ENCODE peak calls at places on chromosomes 1 and 21, in seven cellular contexts. One of them, this sample, is unnamed.

GRCh38 chr21:16420086-16420724 is 690.4 kb downstream of the USP25 start:
- DNase-seq in mucosa of descending colon: no peak
- DNase-seq in heart left ventricle: no peak
- DNase-seq in breast epithelium: peak; percentile 51
- DNase-seq in Peyer's patch: no peak
- DNase-seq in mammary epithelial cell: peak; percentile 62
- DNase-seq in prostate gland: peak; percentile 67
- DNase-seq in this sample: no peak

GRCh38 chr21:41817877-41818855 is 51.3 kb upstream of the RIPK4 start:
- DNase-seq in mucosa of descending colon: peak; percentile 17
- DNase-seq in breast epithelium: no peak
- DNase-seq in mammary epithelial cell: no peak
- DNase-seq in Peyer's patch: no peak
- DNase-seq in prostate gland: no peak
- DNase-seq in heart left ventricle: no peak
- DNase-seq in this sample: no peak

GRCh38 chr1:103108525-103109150 is 316 bp upstream of the COL11A1 start:
- DNase-seq in prostate gland: no peak
- DNase-seq in mammary epithelial cell: no peak
- DNase-seq in mucosa of descending colon: no peak
- DNase-seq in heart left ventricle: peak; percentile 44
- DNase-seq in breast epithelium: no peak
- DNase-seq in Peyer's patch: no peak
- DNase-seq in this sample: no peak

GRCh38 chr21:45294509-45295291 is 7.0 kb upstream of the POFUT2 start:
- DNase-seq in mammary epithelial cell: no peak
- DNase-seq in prostate gland: no peak
- DNase-seq in heart left ventricle: peak; percentile 93
- DNase-seq in mucosa of descending colon: peak; percentile 61
- DNase-seq in Peyer's patch: peak; percentile 32
- DNase-seq in breast epithelium: peak; percentile 53
- DNase-seq in this sample: peak; percentile 41

GRCh38 chr1:228185641-228185965 is 20.0 kb downstream of the IBA57 start:
- DNase-seq in prostate gland: no peak
- DNase-seq in mammary epithelial cell: no peak
- DNase-seq in heart left ventricle: no peak
- DNase-seq in mucosa of descending colon: no peak
- DNase-seq in breast epithelium: no peak
- DNase-seq in Peyer's patch: no peak
- DNase-seq in this sample: no peak

GRCh38 chr1:4752059-4752458 is 97.7 kb downstream of the AJAP1 start:
- DNase-seq in heart left ventricle: no peak
- DNase-seq in Peyer's patch: no peak
- DNase-seq in breast epithelium: no peak
- DNase-seq in prostate gland: no peak
- DNase-seq in mucosa of descending colon: no peak
- DNase-seq in mammary epithelial cell: no peak
- DNase-seq in this sample: no peak

GRCh38 chr1:247332215-247332900 is 691 bp upstream of the ZNF496 start:
- DNase-seq in Peyer's patch: peak; percentile 58
- DNase-seq in mucosa of descending colon: peak; percentile 77
- DNase-seq in prostate gland: peak; percentile 20
- DNase-seq in heart left ventricle: peak; percentile 84
- DNase-seq in mammary epithelial cell: peak; percentile 40
- DNase-seq in breast epithelium: peak; percentile 20
- DNase-seq in this sample: peak; percentile 59

GRCh38 chr1:67190942-67191341 is 24.7 kb downstream of the IL23R start:
- DNase-seq in mucosa of descending colon: no peak
- DNase-seq in heart left ventricle: no peak
- DNase-seq in mammary epithelial cell: no peak
- DNase-seq in Peyer's patch: no peak
- DNase-seq in prostate gland: no peak
- DNase-seq in breast epithelium: no peak
- DNase-seq in this sample: no peak

GRCh38 chr1:230550428-230550827 is 91.9 kb upstream of the COG2 start:
- DNase-seq in mucosa of descending colon: no peak
- DNase-seq in breast epithelium: no peak
- DNase-seq in heart left ventricle: no peak
- DNase-seq in mammary epithelial cell: peak; percentile 53
- DNase-seq in prostate gland: no peak
- DNase-seq in Peyer's patch: no peak
- DNase-seq in this sample: no peak

GRCh38 chr1:198904356-198904755 is 265.5 kb downstream of the PTPRC start:
- DNase-seq in prostate gland: no peak
- DNase-seq in breast epithelium: no peak
- DNase-seq in mucosa of descending colon: no peak
- DNase-seq in mammary epithelial cell: peak; percentile 77
- DNase-seq in Peyer's patch: no peak
- DNase-seq in heart left ventricle: no peak
- DNase-seq in this sample: no peak

GRCh38 chr1:41913025-41913424 is 5.7 kb downstream of the HIVEP3 start:
- DNase-seq in mucosa of descending colon: no peak
- DNase-seq in prostate gland: no peak
- DNase-seq in mammary epithelial cell: no peak
- DNase-seq in Peyer's patch: no peak
- DNase-seq in heart left ventricle: no peak
- DNase-seq in breast epithelium: no peak
- DNase-seq in this sample: no peak

GRCh38 chr1:46465981-46466476 is 23.6 kb upstream of the DMBX1 start:
- DNase-seq in Peyer's patch: no peak
- DNase-seq in breast epithelium: no peak
- DNase-seq in heart left ventricle: no peak
- DNase-seq in prostate gland: no peak
- DNase-seq in mammary epithelial cell: no peak
- DNase-seq in mucosa of descending colon: no peak
- DNase-seq in this sample: no peak

GRCh38 chr1:46543761-46544560 is 7.5 kb downstream of the KNCN start:
- DNase-seq in mammary epithelial cell: no peak
- DNase-seq in mucosa of descending colon: peak; percentile 14
- DNase-seq in heart left ventricle: peak; percentile 50
- DNase-seq in Peyer's patch: no peak
- DNase-seq in prostate gland: no peak
- DNase-seq in breast epithelium: no peak
- DNase-seq in this sample: no peak

GRCh38 chr21:37208056-37208705 is 59.0 kb downstream of the VPS26C start:
- DNase-seq in breast epithelium: peak; percentile 61
- DNase-seq in heart left ventricle: peak; percentile 87
- DNase-seq in Peyer's patch: peak; percentile 57
- DNase-seq in prostate gland: peak; percentile 51
- DNase-seq in mammary epithelial cell: no peak
- DNase-seq in mucosa of descending colon: peak; percentile 54
- DNase-seq in this sample: no peak

GRCh38 chr1:33272930-33273329 is 16.6 kb downstream of the ZNF362 start:
- DNase-seq in mucosa of descending colon: no peak
- DNase-seq in mammary epithelial cell: no peak
- DNase-seq in heart left ventricle: no peak
- DNase-seq in breast epithelium: no peak
- DNase-seq in prostate gland: no peak
- DNase-seq in Peyer's patch: no peak
- DNase-seq in this sample: no peak

GRCh38 chr1:226085675-226086074 is 23.2 kb downstream of the H3-3A start:
- DNase-seq in mammary epithelial cell: no peak
- DNase-seq in Peyer's patch: no peak
- DNase-seq in breast epithelium: no peak
- DNase-seq in heart left ventricle: no peak
- DNase-seq in mucosa of descending colon: no peak
- DNase-seq in prostate gland: no peak
- DNase-seq in this sample: no peak

GRCh38 chr1:46520063-46520911 is 30.7 kb downstream of the DMBX1 start:
- DNase-seq in breast epithelium: no peak
- DNase-seq in Peyer's patch: no peak
- DNase-seq in prostate gland: no peak
- DNase-seq in mammary epithelial cell: peak; percentile 68
- DNase-seq in mucosa of descending colon: no peak
- DNase-seq in heart left ventricle: peak; percentile 62
- DNase-seq in this sample: no peak

GRCh38 chr1:208652300-208653160 is 408.3 kb upstream of the PLXNA2 start:
- DNase-seq in mammary epithelial cell: peak; percentile 54
- DNase-seq in prostate gland: peak; percentile 21
- DNase-seq in heart left ventricle: no peak
- DNase-seq in mucosa of descending colon: peak; percentile 40
- DNase-seq in Peyer's patch: no peak
- DNase-seq in breast epithelium: peak; percentile 17
- DNase-seq in this sample: peak; percentile 60

DNA sequence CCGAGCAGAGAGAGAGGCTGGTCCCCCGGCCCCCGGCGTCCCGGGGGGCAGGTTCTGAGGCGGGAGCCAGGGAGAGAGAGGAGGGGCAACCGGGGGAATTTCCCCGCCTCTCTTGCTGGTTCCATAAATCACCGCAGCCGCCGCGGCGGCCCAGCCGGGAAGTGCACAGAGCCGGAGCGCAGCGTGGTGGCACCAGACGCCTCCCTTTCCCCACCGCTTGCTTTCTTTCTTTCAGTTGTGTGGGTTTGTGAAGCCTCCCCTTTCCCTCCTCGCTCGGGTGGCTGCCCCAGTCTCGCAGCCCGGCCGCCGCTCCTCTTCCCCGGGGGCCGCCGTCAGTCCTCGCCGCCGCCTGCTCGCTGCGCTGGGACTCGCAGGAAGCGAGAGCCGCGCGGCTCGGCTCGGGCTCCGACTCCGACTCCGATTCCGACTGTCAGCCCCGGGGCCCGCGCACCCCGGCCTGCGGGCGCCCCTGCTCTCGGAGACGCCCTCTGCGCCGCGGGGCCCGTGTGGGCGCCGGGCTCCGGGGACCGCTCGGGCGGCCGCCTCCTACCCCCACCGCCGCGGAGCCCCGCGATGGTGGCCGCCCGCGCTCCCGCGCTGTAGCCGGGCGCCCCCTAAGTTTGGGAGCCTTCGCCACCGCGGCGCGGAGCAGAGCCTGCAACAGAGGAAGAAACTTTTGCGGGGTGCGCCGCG is at the start of gene CACHD1:
- DNase-seq in mammary epithelial cell: peak; percentile 80
- DNase-seq in prostate gland: peak; percentile 81
- DNase-seq in heart left ventricle: peak; percentile 83
- DNase-seq in mucosa of descending colon: peak; percentile 74
- DNase-seq in breast epithelium: peak; percentile 70
- DNase-seq in Peyer's patch: peak; percentile 20
- DNase-seq in this sample: peak; percentile 68
- TF ChIP-seq CTCF in mammary epithelial cell: no peak
- TF ChIP-seq CTCF in prostate gland: peak; percentile 74
- TF ChIP-seq CTCF in heart left ventricle: no peak
- TF ChIP-seq CTCF in mucosa of descending colon: no peak
- TF ChIP-seq CTCF in breast epithelium: peak; percentile 42
- TF ChIP-seq CTCF in Peyer's patch: peak; percentile 49
- TF ChIP-seq CTCF in this sample: peak; percentile 25

DNA sequence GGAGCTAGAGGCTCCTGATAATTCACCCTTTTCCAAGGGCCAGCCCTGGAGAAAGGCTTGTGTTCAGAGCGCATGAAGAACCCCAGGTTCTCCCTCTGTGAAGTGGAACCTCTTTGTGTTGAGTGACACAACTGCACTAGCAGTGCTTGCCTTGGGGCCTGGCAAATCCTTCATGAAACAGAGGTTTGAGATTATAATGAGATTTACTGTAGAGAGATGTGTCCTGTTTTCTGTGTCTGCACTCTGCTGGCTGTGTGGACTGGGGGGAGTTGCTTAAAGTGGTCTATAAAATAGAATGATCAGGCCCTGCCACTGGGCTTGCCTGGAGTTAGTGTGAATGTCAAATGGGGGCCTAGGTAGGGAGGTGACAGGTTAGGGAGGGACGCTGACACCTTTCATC is 11.5 kb upstream of the TNFRSF1B start:
- DNase-seq in breast epithelium: no peak
- DNase-seq in Peyer's patch: no peak
- DNase-seq in mammary epithelial cell: no peak
- DNase-seq in prostate gland: no peak
- DNase-seq in heart left ventricle: no peak
- DNase-seq in mucosa of descending colon: no peak
- DNase-seq in this sample: no peak
- H3K4me1 ChIP-seq in breast epithelium: no peaks in the 10 kb centered on the region
- H3K4me1 ChIP-seq in Peyer's patch: peaks cover 29% of the 10 kb centered on the region
- H3K4me1 ChIP-seq in mammary epithelial cell: no peaks in the 10 kb centered on the region
- H3K4me1 ChIP-seq in prostate gland: no peaks in the 10 kb centered on the region
- H3K4me1 ChIP-seq in heart left ventricle: peaks cover 76% of the 10 kb centered on the region
- H3K4me1 ChIP-seq in mucosa of descending colon: peaks cover 16% of the 10 kb centered on the region
- H3K4me1 ChIP-seq in this sample: peaks cover 16% of the 10 kb centered on the region

GRCh38 chr1:164914208-164914607 is 355.2 kb downstream of the PBX1 start:
- DNase-seq in mucosa of descending colon: no peak
- DNase-seq in prostate gland: peak; percentile 24
- DNase-seq in heart left ventricle: no peak
- DNase-seq in breast epithelium: no peak
- DNase-seq in Peyer's patch: no peak
- DNase-seq in mammary epithelial cell: peak; percentile 2
- DNase-seq in this sample: peak; percentile 39
- TF ChIP-seq CTCF in mucosa of descending colon: no peak
- TF ChIP-seq CTCF in prostate gland: peak; percentile 53
- TF ChIP-seq CTCF in heart left ventricle: no peak
- TF ChIP-seq CTCF in breast epithelium: no peak
- TF ChIP-seq CTCF in Peyer's patch: no peak
- TF ChIP-seq CTCF in mammary epithelial cell: peak; percentile 5
- TF ChIP-seq CTCF in this sample: peak; percentile 17

GRCh38 chr1:156485984-156486383 is 14.6 kb downstream of the MEF2D start:
- DNase-seq in mucosa of descending colon: no peak
- DNase-seq in mammary epithelial cell: no peak
- DNase-seq in breast epithelium: no peak
- DNase-seq in Peyer's patch: no peak
- DNase-seq in prostate gland: no peak
- DNase-seq in heart left ventricle: no peak
- DNase-seq in this sample: no peak

GRCh38 chr1:156482276-156482675 is 18.3 kb downstream of the MEF2D start:
- DNase-seq in breast epithelium: no peak
- DNase-seq in prostate gland: no peak
- DNase-seq in Peyer's patch: no peak
- DNase-seq in mucosa of descending colon: no peak
- DNase-seq in heart left ventricle: peak; percentile 35
- DNase-seq in mammary epithelial cell: no peak
- DNase-seq in this sample: no peak

GRCh38 chr1:156486421-156487344 is 13.9 kb downstream of the MEF2D start:
- DNase-seq in breast epithelium: no peak
- DNase-seq in mammary epithelial cell: no peak
- DNase-seq in mucosa of descending colon: no peak
- DNase-seq in Peyer's patch: no peak
- DNase-seq in prostate gland: no peak
- DNase-seq in heart left ventricle: no peak
- DNase-seq in this sample: no peak

GRCh38 chr1:156483397-156483796 is 17.2 kb downstream of the MEF2D start:
- DNase-seq in heart left ventricle: peak; percentile 44
- DNase-seq in mammary epithelial cell: no peak
- DNase-seq in Peyer's patch: no peak
- DNase-seq in breast epithelium: no peak
- DNase-seq in prostate gland: no peak
- DNase-seq in mucosa of descending colon: no peak
- DNase-seq in this sample: no peak

DNA sequence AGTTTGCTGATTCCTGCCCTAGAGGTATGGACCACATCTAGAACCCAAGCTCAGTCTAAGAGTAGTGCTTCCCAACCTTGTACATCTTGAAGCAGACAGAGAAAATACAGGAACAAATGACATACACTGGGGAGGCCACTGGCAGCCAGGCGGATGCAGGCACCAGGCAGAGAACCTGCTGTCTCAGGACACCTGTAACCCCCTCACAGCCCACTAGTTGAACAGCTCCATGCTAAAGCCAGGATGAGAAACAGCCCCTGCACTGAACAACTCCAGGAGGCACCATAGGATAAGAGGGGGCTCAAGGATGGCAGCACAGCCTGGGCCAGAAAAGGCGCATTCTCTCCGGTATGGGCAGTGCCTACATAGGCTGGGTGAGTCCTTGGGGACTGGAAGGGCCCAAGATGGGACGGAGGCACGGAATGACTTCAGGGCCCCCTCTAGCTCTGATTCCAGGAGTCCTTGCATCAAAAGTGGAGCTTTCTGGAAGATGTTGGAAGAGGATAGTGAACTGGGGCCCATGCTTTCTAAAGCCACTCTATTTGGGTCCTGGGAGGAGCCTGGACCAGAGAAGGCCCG is 16.0 kb downstream of the MEF2D start:
- DNase-seq in Peyer's patch: no peak
- DNase-seq in prostate gland: no peak
- DNase-seq in mammary epithelial cell: no peak
- DNase-seq in heart left ventricle: peak; percentile 20
- DNase-seq in breast epithelium: no peak
- DNase-seq in mucosa of descending colon: no peak
- DNase-seq in this sample: no peak
- H3K4me1 ChIP-seq in Peyer's patch: peaks cover 23% of the 10 kb centered on the region
- H3K4me1 ChIP-seq in prostate gland: peaks cover 12% of the 10 kb centered on the region
- H3K4me1 ChIP-seq in mammary epithelial cell: peaks cover 20% of the 10 kb centered on the region
- H3K4me1 ChIP-seq in heart left ventricle: peaks cover 95% of the 10 kb centered on the region
- H3K4me1 ChIP-seq in breast epithelium: peaks cover 5% of the 10 kb centered on the region
- H3K4me1 ChIP-seq in mucosa of descending colon: peaks cover 19% of the 10 kb centered on the region
- H3K4me1 ChIP-seq in this sample: no peaks in the 10 kb centered on the region